ENCODE peak calls at places on chromosomes 1 and 21, in eight cellular contexts. S, K, X, P, Y, O, B and Q are unnamed samples. For H4K20me1 and H3K4me1, the result is how much of the 10 kb centered on the place peaks cover.

GRCh38 chr1:17475729-17476128 is 36.3 kb upstream of the RCC2 start:
- DNase-seq in X (peak), S (peak), Y (peak), P (no peak), O (no peak), B (no peak), K (peak), Q (peak)

GRCh38 chr1:201739492-201740085 is 89.4 kb upstream of the IPO9 start:
- DNase-seq in B (peak), X (no peak), K (no peak), P (no peak), Y (peak), O (peak), S (peak), Q (peak)

GRCh38 chr1:150560011-150560438 is 10.8 kb downstream of the ADAMTSL4 start:
- DNase-seq in K (no peak), O (peak), B (peak), S (peak), X (no peak), P (peak), Y (peak), Q (peak)

GRCh38 chr1:202063093-202063492 is 52.7 kb downstream of the ELF3 start:
- DNase-seq in K (no peak), X (no peak), B (no peak), P (peak), Y (no peak), O (peak), S (peak), Q (no peak)

GRCh38 chr1:243946946-243947345 is 96.9 kb upstream of the AKT3 start:
- DNase-seq in S (peak), O (peak), X (no peak), Y (no peak), K (no peak), B (peak), P (peak), Q (no peak)

GRCh38 chr1:156537027-156537426 is 35.3 kb downstream of the IQGAP3 start:
- DNase-seq in P (no peak), S (no peak), K (no peak), B (no peak), Y (no peak), O (no peak), X (no peak), Q (no peak)

GRCh38 chr1:118012725-118013124 is 83.2 kb downstream of the WDR3 start:
- DNase-seq in K (no peak), O (no peak), Y (no peak), S (no peak), P (no peak), X (no peak), B (no peak), Q (peak)

GRCh38 chr1:196405839-196406238 is 202.4 kb downstream of the KCNT2 start:
- DNase-seq in S (no peak), X (no peak), O (no peak), P (no peak), B (no peak), Y (no peak), K (no peak), Q (no peak)

GRCh38 chr1:173503391-173503790 is 26.3 kb downstream of the PRDX6 start:
- DNase-seq in B (no peak), K (no peak), Y (no peak), P (peak), X (no peak), O (no peak), S (no peak), Q (no peak)

GRCh38 chr21:44516828-44517174 is 23.2 kb downstream of the KRTAP10-1 start:
- DNase-seq in O (no peak), Y (no peak), S (no peak), K (no peak), P (no peak), X (no peak), B (no peak), Q (no peak)
- H3K27ac ChIP-seq in O (no peak), Y (no peak), S (no peak), K (no peak), P (no peak), X (no peak), B (no peak), Q (no peak)

GRCh38 chr1:12168451-12169160 is 1.8 kb downstream of the TNFRSF1B start:
- DNase-seq in Y (no peak), O (peak), K (no peak), B (no peak), X (no peak), P (peak), S (no peak), Q (peak)
- H4K20me1 ChIP-seq in Y (under half), O (under half), K (under half), B (under half), X (under half), P (under half), S (under half), Q (under half)

GRCh38 chr21:20388400-20388799 is 609.8 kb upstream of the NCAM2 start:
- DNase-seq in P (peak), K (no peak), S (no peak), X (no peak), Y (no peak), O (peak), B (peak), Q (no peak)
- H3K4me1 ChIP-seq in P (under half), K (under half), S (under half), X (under half), Y (under half), O (under half), B (under half), Q (under half)

GRCh38 chr1:198679535-198680173 is 40.8 kb downstream of the PTPRC start:
- DNase-seq in X (no peak), O (no peak), S (no peak), Y (no peak), K (no peak), B (peak), P (no peak), Q (no peak)
- H3K27ac ChIP-seq in X (no peak), O (no peak), S (peak), Y (no peak), K (no peak), B (peak), P (no peak), Q (no peak)